ENCODE peak calls at places on chromosomes 3 and 15, in ten cellular contexts. One of them, this sample, is unnamed.
A peak's percentile ranks its signal among the peaks of the same experiment; 100 is the strongest.

GRCh38 chr3:1552831-1553230 is 460.0 kb downstream of the CNTN6 start:
- DNase-seq in hypothalamus: no peak
- DNase-seq in stimulated activated CD8-positive, alpha-beta memory T cell treated with anti-CD3 and anti-CD28 coated beads, Interleukin-4, amount 100 ng/mL, for 1 hour: no peak
- DNase-seq in EH: no peak
- DNase-seq in activated CD8-positive, alpha-beta memory T cell treated with anti-CD3 and anti-CD28 coated beads, Interleukin-2, amount 50 U/mL, for 4 hours: no peak
- DNase-seq in HS-27A: no peak
- DNase-seq in RPMI7951: no peak
- DNase-seq in germinal center: no peak
- DNase-seq in effector CD4-positive, alpha-beta T cell: no peak
- DNase-seq in fibroblast of lung: no peak
- DNase-seq in this sample: no peak

GRCh38 chr15:69500339-69500738 is 47.7 kb downstream of the RPLP1 start:
- DNase-seq in RPMI7951: no peak
- DNase-seq in EH: no peak
- DNase-seq in stimulated activated CD8-positive, alpha-beta memory T cell treated with anti-CD3 and anti-CD28 coated beads, Interleukin-4, amount 100 ng/mL, for 1 hour: no peak
- DNase-seq in fibroblast of lung: no peak
- DNase-seq in hypothalamus: no peak
- DNase-seq in germinal center: no peak
- DNase-seq in activated CD8-positive, alpha-beta memory T cell treated with anti-CD3 and anti-CD28 coated beads, Interleukin-2, amount 50 U/mL, for 4 hours: no peak
- DNase-seq in effector CD4-positive, alpha-beta T cell: no peak
- DNase-seq in HS-27A: no peak
- DNase-seq in this sample: no peak

GRCh38 chr3:64121750-64122311 is 98.5 kb upstream of the PSMD6 start:
- DNase-seq in stimulated activated CD8-positive, alpha-beta memory T cell treated with anti-CD3 and anti-CD28 coated beads, Interleukin-4, amount 100 ng/mL, for 1 hour: no peak
- DNase-seq in activated CD8-positive, alpha-beta memory T cell treated with anti-CD3 and anti-CD28 coated beads, Interleukin-2, amount 50 U/mL, for 4 hours: no peak
- DNase-seq in effector CD4-positive, alpha-beta T cell: no peak
- DNase-seq in hypothalamus: no peak
- DNase-seq in EH: no peak
- DNase-seq in HS-27A: no peak
- DNase-seq in fibroblast of lung: no peak
- DNase-seq in RPMI7951: no peak
- DNase-seq in germinal center: no peak
- DNase-seq in this sample: no peak

GRCh38 chr15:88814393-88814792 is 11.2 kb downstream of the ACAN start:
- DNase-seq in germinal center: no peak
- DNase-seq in effector CD4-positive, alpha-beta T cell: no peak
- DNase-seq in HS-27A: no peak
- DNase-seq in fibroblast of lung: no peak
- DNase-seq in EH: no peak
- DNase-seq in hypothalamus: no peak
- DNase-seq in stimulated activated CD8-positive, alpha-beta memory T cell treated with anti-CD3 and anti-CD28 coated beads, Interleukin-4, amount 100 ng/mL, for 1 hour: no peak
- DNase-seq in activated CD8-positive, alpha-beta memory T cell treated with anti-CD3 and anti-CD28 coated beads, Interleukin-2, amount 50 U/mL, for 4 hours: no peak
- DNase-seq in RPMI7951: no peak
- DNase-seq in this sample: no peak

GRCh38 chr3:188531210-188531609 is 377.3 kb downstream of the LPP start:
- DNase-seq in hypothalamus: no peak
- DNase-seq in fibroblast of lung: no peak
- DNase-seq in germinal center: no peak
- DNase-seq in effector CD4-positive, alpha-beta T cell: no peak
- DNase-seq in EH: peak; percentile 68
- DNase-seq in HS-27A: peak; percentile 49
- DNase-seq in activated CD8-positive, alpha-beta memory T cell treated with anti-CD3 and anti-CD28 coated beads, Interleukin-2, amount 50 U/mL, for 4 hours: no peak
- DNase-seq in RPMI7951: peak; percentile 50
- DNase-seq in stimulated activated CD8-positive, alpha-beta memory T cell treated with anti-CD3 and anti-CD28 coated beads, Interleukin-4, amount 100 ng/mL, for 1 hour: no peak
- DNase-seq in this sample: peak; percentile 79

GRCh38 chr3:140285380-140285779 is 350.4 kb downstream of the CLSTN2 start:
- DNase-seq in HS-27A: no peak
- DNase-seq in germinal center: no peak
- DNase-seq in stimulated activated CD8-positive, alpha-beta memory T cell treated with anti-CD3 and anti-CD28 coated beads, Interleukin-4, amount 100 ng/mL, for 1 hour: no peak
- DNase-seq in hypothalamus: no peak
- DNase-seq in activated CD8-positive, alpha-beta memory T cell treated with anti-CD3 and anti-CD28 coated beads, Interleukin-2, amount 50 U/mL, for 4 hours: no peak
- DNase-seq in EH: no peak
- DNase-seq in effector CD4-positive, alpha-beta T cell: no peak
- DNase-seq in fibroblast of lung: no peak
- DNase-seq in RPMI7951: no peak
- DNase-seq in this sample: no peak

GRCh38 chr3:59559721-59560514 is 510.1 kb upstream of the CFAP20DC start:
- DNase-seq in fibroblast of lung: peak; percentile 94
- DNase-seq in hypothalamus: no peak
- DNase-seq in effector CD4-positive, alpha-beta T cell: no peak
- DNase-seq in germinal center: no peak
- DNase-seq in activated CD8-positive, alpha-beta memory T cell treated with anti-CD3 and anti-CD28 coated beads, Interleukin-2, amount 50 U/mL, for 4 hours: no peak
- DNase-seq in HS-27A: peak; percentile 66
- DNase-seq in RPMI7951: peak; percentile 99
- DNase-seq in EH: peak; percentile 97
- DNase-seq in stimulated activated CD8-positive, alpha-beta memory T cell treated with anti-CD3 and anti-CD28 coated beads, Interleukin-4, amount 100 ng/mL, for 1 hour: no peak
- DNase-seq in this sample: peak; percentile 84

GRCh38 chr3:22378869-22379268 is 627.9 kb upstream of the ZNF385D start:
- DNase-seq in EH: no peak
- DNase-seq in hypothalamus: no peak
- DNase-seq in RPMI7951: no peak
- DNase-seq in effector CD4-positive, alpha-beta T cell: no peak
- DNase-seq in activated CD8-positive, alpha-beta memory T cell treated with anti-CD3 and anti-CD28 coated beads, Interleukin-2, amount 50 U/mL, for 4 hours: no peak
- DNase-seq in germinal center: no peak
- DNase-seq in stimulated activated CD8-positive, alpha-beta memory T cell treated with anti-CD3 and anti-CD28 coated beads, Interleukin-4, amount 100 ng/mL, for 1 hour: no peak
- DNase-seq in HS-27A: no peak
- DNase-seq in fibroblast of lung: no peak
- DNase-seq in this sample: no peak

GRCh38 chr15:64502537-64502936 is 42.2 kb downstream of the ZNF609 start:
- DNase-seq in effector CD4-positive, alpha-beta T cell: no peak
- DNase-seq in HS-27A: no peak
- DNase-seq in fibroblast of lung: no peak
- DNase-seq in EH: peak; percentile 46
- DNase-seq in activated CD8-positive, alpha-beta memory T cell treated with anti-CD3 and anti-CD28 coated beads, Interleukin-2, amount 50 U/mL, for 4 hours: no peak
- DNase-seq in germinal center: no peak
- DNase-seq in stimulated activated CD8-positive, alpha-beta memory T cell treated with anti-CD3 and anti-CD28 coated beads, Interleukin-4, amount 100 ng/mL, for 1 hour: no peak
- DNase-seq in RPMI7951: peak; percentile 10
- DNase-seq in hypothalamus: no peak
- DNase-seq in this sample: no peak